ENCODE peak calls at places on chromosomes 4 and X, in four cellular contexts. H, X, M and C are unnamed samples.

GRCh38 chr4:53821179-53821851 is 230.0 kb upstream of the LNX1 start:
- DNase-seq in H (no peak), X (no peak), M (no peak), C (no peak)

GRCh38 chr4:147335183-147335582 is 145.7 kb upstream of the EDNRA start:
- DNase-seq in H (no peak), X (no peak), M (no peak), C (no peak)

GRCh38 chr4:187176261-187176910 is 452.7 kb upstream of the FAT1 start:
- DNase-seq in H (no peak), X (no peak), M (no peak), C (no peak)

GRCh38 chrX:39174761-39175417 is 373.6 kb downstream of the MID1IP1 start:
- DNase-seq in H (no peak), X (no peak), M (no peak), C (no peak)

GRCh38 chrX:101229155-101229554 is 9.6 kb downstream of the DRP2 start:
- DNase-seq in H (no peak), X (no peak), M (no peak), C (no peak)

GRCh38 chr4:158209825-158210807 is at the start of gene TMEM144:
- DNase-seq in H (peak), X (peak), M (peak), C (no peak)

GRCh38 chrX:63514575-63514967 is 163.4 kb upstream of the SPIN4 start:
- DNase-seq in H (no peak), X (no peak), M (no peak), C (no peak)

GRCh38 chrX:132071260-132071659 is 48.2 kb downstream of the STK26 start:
- DNase-seq in H (no peak), X (peak), M (peak), C (no peak)

GRCh38 chrX:78979789-78980464 is 34.7 kb downstream of the P2RY10 start:
- DNase-seq in H (no peak), X (no peak), M (no peak), C (peak)

GRCh38 chr4:6386091-6386490 is 86.3 kb downstream of the PPP2R2C start:
- DNase-seq in H (no peak), X (no peak), M (no peak), C (no peak)

GRCh38 chrX:70030242-70030823 is 19.4 kb downstream of the AWAT2 start:
- DNase-seq in H (no peak), X (peak), M (peak), C (no peak)

GRCh38 chrX:79413009-79413408 is 45.9 kb upstream of the ITM2A start:
- DNase-seq in H (no peak), X (peak), M (no peak), C (no peak)

GRCh38 chr4:26729027-26729426 is 131.6 kb upstream of the STIM2 start:
- DNase-seq in H (no peak), X (peak), M (no peak), C (no peak)

GRCh38 chr4:89316187-89316586 is 8.6 kb upstream of the GPRIN3 start:
- DNase-seq in H (no peak), X (no peak), M (no peak), C (no peak)

GRCh38 chrX:11100281-11101035 is 10.7 kb upstream of the HCCS start:
- DNase-seq in H (no peak), X (peak), M (peak), C (no peak)

GRCh38 chrX:40908026-40908425 is 172.7 kb upstream of the MED14 start:
- DNase-seq in H (no peak), X (no peak), M (no peak), C (no peak)

GRCh38 chrX:72532371-72532770 is 40.3 kb downstream of the HDAC8 start:
- DNase-seq in H (no peak), X (no peak), M (no peak), C (no peak)

GRCh38 chr4:2417196-2417764 is 1.2 kb downstream of the ZFYVE28 start:
- DNase-seq in H (no peak), X (no peak), M (peak), C (no peak)

GRCh38 chr4:137611998-137612700 is 79.9 kb upstream of the PCDH18 start:
- DNase-seq in H (no peak), X (no peak), M (no peak), C (no peak)

GRCh38 chr4:1726146-1726934 is 5.0 kb downstream of the TACC3 start:
- DNase-seq in H (peak), X (peak), M (peak), C (peak)

GRCh38 chrX:13470680-13470967 is 98.8 kb upstream of the EGFL6 start:
- DNase-seq in H (no peak), X (no peak), M (no peak), C (no peak)

GRCh38 chr4:81314196-81314896 is 99.3 kb upstream of the PRKG2 start:
- DNase-seq in H (no peak), X (no peak), M (no peak), C (no peak)

GRCh38 chr4:17773125-17773698 is 8.2 kb downstream of the FAM184B start:
- DNase-seq in H (no peak), X (no peak), M (no peak), C (no peak)

GRCh38 chr4:185950891-185951290 is 118.1 kb upstream of the TLR3 start:
- DNase-seq in H (no peak), X (no peak), M (no peak), C (no peak)

GRCh38 chrX:133655914-133656265 is 240.6 kb upstream of the GPC4 start:
- DNase-seq in H (no peak), X (no peak), M (no peak), C (no peak)

GRCh38 chrX:8811611-8812010 is 10.4 kb upstream of the FAM9A start:
- DNase-seq in H (no peak), X (no peak), M (no peak), C (no peak)

GRCh38 chr4:121785479-121785878 is 15.6 kb upstream of the EXOSC9 start:
- DNase-seq in H (no peak), X (no peak), M (no peak), C (no peak)

GRCh38 chrX:39645059-39645895 is 452.5 kb downstream of the BCOR start:
- DNase-seq in H (no peak), X (no peak), M (peak), C (no peak)

GRCh38 chrX:95703696-95704095 is 980.9 kb upstream of the DIAPH2 start:
- DNase-seq in H (no peak), X (no peak), M (no peak), C (no peak)

GRCh38 chr4:125704726-125705125 is 390.0 kb downstream of the FAT4 start:
- DNase-seq in H (no peak), X (no peak), M (no peak), C (no peak)

GRCh38 chr4:168769416-168769815 is 240.6 kb downstream of the CBR4 start:
- DNase-seq in H (no peak), X (no peak), M (no peak), C (no peak)

GRCh38 chrX:46574337-46574940 is 874 bp downstream of the CHST7 start:
- DNase-seq in H (no peak), X (peak), M (no peak), C (no peak)

GRCh38 chrX:46575991-46576392 is 2.4 kb downstream of the CHST7 start:
- DNase-seq in H (no peak), X (peak), M (no peak), C (no peak)

GRCh38 chrX:46575586-46575985 is 2.0 kb downstream of the CHST7 start:
- DNase-seq in H (no peak), X (no peak), M (no peak), C (no peak)

GRCh38 chrX:46573896-46574336 is 351 bp downstream of the CHST7 start:
- DNase-seq in H (no peak), X (peak), M (no peak), C (no peak)

GRCh38 chrX:46574941-46575381 is 1.4 kb downstream of the CHST7 start:
- DNase-seq in H (no peak), X (no peak), M (no peak), C (no peak)
- TF ChIP-seq CBX5 in H (no peak), X (no peak), M (no peak), C (no peak)

DNA sequence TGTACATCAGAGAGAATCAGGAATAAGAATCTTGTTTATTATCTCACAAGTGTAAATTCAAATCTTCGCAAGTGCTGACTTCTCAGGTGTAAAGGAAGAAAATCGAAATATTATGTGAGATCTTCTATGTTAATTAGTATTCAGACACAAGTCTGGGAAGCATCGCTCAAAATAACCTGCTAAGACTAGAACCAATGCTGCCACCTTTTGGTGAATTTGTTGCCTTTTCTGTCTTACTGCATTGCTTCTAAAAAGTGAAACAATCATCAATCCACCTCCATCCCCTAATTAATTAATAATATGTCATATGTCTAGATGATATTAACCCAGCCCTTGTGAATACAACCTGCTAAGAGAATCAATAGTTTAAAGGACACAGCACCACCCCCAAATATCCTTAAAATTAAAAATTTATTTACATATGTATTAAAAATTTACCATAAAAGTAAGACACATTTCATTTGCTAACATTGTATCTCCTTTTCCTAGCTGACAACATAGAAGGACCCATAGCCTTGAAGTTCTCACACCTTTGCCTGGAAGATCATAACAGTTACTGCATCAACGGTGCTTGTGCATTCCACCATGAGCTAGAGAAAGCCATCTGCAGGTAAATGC is 3.5 kb downstream of the EPGN start:
- DNase-seq in H (no peak), X (peak), M (no peak), C (peak)
- TF ChIP-seq RAD21 in H (peak), X (peak), M (peak), C (peak)

DNA sequence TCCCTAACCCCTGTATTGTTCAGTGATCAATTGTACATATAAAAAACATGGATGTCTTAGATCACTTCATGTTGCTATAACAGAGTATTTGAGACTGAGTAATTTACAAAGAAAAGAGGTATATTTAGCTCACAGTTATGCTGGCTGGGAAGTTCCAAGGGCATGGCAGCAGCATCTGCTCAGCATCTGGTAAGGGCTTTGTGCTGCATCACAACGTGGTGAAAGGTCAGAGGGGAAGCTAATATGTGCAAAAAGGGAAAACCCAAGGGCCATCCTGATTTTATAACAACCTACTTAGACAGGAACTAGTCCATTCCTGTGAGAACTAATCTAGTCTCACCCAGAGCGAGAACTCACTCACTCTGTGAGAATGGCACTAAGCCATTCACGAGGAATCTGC is 128.2 kb upstream of the OTUD4 start:
- DNase-seq in H (no peak), X (no peak), M (no peak), C (peak)
- H3K4me2 ChIP-seq in H (no peak), X (no peak), M (no peak), C (peak)

DNA sequence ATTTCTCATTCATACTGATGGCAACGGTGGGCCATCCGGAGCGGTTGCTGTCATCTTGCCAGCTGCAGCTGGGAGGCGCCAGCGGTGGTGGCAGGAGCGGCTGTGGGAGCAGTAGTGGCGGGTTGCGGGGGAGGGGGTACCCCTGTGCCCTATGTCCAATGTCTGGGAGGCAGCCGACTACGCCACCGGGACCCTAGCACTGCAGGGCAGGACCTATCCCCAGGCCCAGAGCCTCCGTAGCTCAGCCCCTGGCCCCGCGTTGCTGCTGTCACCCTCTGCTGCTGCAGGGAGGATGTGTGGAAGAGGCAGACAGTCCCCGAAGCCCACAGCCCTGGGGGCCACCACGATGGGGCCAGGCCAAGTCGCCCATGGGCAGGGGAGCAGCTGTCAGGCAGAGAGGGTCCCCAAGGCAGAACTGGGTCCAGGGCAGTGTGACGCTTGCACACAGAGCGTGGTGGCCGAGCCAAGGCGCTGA is 10.0 kb upstream of the SPP1 start:
- DNase-seq in H (no peak), X (no peak), M (no peak), C (no peak)
- TF ChIP-seq CBX5 in H (no peak), X (no peak), M (no peak), C (no peak)

DNA sequence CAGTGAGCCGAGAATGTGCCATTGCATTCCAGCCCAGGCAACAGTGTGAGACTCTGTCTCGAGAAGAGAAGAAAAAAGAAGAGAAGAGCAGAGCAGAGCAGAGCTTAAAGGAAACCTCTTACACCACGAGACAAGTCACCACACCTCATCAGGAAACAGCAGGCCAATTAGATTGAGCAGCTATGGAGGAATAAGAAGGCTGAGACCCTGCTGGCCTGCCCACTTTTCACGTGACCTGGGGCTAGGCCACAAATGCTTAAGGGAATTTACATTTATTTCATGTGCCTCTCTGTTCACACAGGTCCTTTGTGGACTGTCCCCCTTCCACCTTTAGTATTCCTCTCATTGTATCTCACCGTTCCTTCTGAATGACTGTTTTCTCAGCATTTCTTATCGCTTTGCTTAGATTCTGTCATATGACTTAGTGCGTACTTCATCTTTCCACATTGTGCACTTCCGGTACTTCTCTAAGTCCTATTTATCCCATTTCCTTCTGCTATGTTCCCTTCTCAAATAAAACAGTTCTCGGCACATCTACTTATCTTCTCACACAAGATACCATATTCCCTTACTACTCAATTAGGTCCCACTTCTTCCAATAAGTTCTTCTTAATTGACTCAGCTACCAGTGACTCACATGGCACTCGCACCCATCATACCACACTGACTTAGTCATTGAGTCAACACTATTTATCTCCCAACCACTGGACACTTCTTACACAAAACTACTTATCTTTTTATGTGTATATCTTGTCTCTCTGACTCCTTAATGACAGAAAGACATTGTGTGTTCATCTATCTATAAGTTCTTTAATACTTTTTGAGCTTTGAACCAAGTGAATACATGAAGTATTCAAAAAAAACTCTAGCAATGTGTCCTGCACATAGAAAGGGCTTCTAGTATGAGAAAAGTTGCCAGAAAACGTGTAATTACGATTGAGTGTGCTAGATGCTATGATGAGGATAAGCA is 11.0 kb downstream of the CUL4B start:
- DNase-seq in H (no peak), X (peak), M (peak), C (no peak)
- TF ChIP-seq RAD21 in H (no peak), X (no peak), M (no peak), C (no peak)